ENCODE peak calls at places on chromosome 1, in six cellular contexts. P is endothelial cell, C is thyroid gland, K is HFF-Myc, J is Calu3, V is thoracic aorta. H is an unnamed sample.

GRCh38 chr1:162233066-162233465 is 143.6 kb downstream of the SPATA46 start:
- DNase-seq in J (no peak), V (no peak), C (peak), K (no peak), P (no peak), H (no peak)

GRCh38 chr1:88509369-88509768 is 174.7 kb upstream of the PKN2 start:
- DNase-seq in V (no peak), P (no peak), K (no peak), J (no peak), C (no peak), H (no peak)

GRCh38 chr1:24870551-24871195 is 59.4 kb downstream of the RUNX3 start:
- DNase-seq in C (no peak), K (no peak), P (no peak), J (no peak), V (no peak), H (no peak)

GRCh38 chr1:118100686-118101300 is 84.2 kb downstream of the SPAG17 start:
- DNase-seq in C (no peak), J (no peak), P (no peak), K (no peak), V (no peak), H (peak)

GRCh38 chr1:16442941-16443340 is 2.4 kb downstream of the NECAP2 start:
- DNase-seq in P (no peak), C (no peak), K (no peak), J (no peak), V (no peak), H (no peak)

GRCh38 chr1:111635324-111636009 is 15.9 kb downstream of the RAP1A start:
- DNase-seq in J (no peak), V (no peak), C (no peak), K (no peak), P (no peak), H (no peak)

GRCh38 chr1:89607156-89607555 is 25.8 kb upstream of the LRRC8C start:
- DNase-seq in J (no peak), C (no peak), K (no peak), P (no peak), V (no peak), H (no peak)

GRCh38 chr1:116131170-116131569 is 20.0 kb downstream of the MAB21L3 start:
- DNase-seq in V (no peak), C (no peak), J (no peak), P (no peak), K (no peak), H (no peak)

GRCh38 chr1:230867903-230868735 is at the start of gene C1orf198:
- DNase-seq in V (no peak), P (peak), C (peak), J (peak), K (no peak), H (peak)

GRCh38 chr1:154407021-154407865 is 2.1 kb downstream of the IL6R start:
- DNase-seq in C (peak), K (no peak), P (no peak), V (no peak), J (no peak), H (peak)

GRCh38 chr1:77509051-77509492 is 173.4 kb downstream of the ZZZ3 start:
- DNase-seq in V (no peak), K (no peak), P (no peak), J (no peak), C (no peak), H (peak)

GRCh38 chr1:41626616-41627375 is 142.3 kb upstream of the EDN2 start:
- DNase-seq in P (no peak), C (no peak), K (no peak), V (no peak), J (peak), H (no peak)

GRCh38 chr1:206895837-206896242 is 1.4 kb upstream of the IL24 start:
- DNase-seq in C (peak), K (peak), V (no peak), P (no peak), J (no peak), H (peak)

GRCh38 chr1:17558541-17558940 is 19.0 kb downstream of the ARHGEF10L start:
- DNase-seq in C (no peak), J (no peak), K (no peak), P (no peak), V (no peak), H (no peak)

GRCh38 chr1:189697113-189697512 is 780.6 kb downstream of the BRINP3 start:
- DNase-seq in K (no peak), C (no peak), V (no peak), J (no peak), P (no peak), H (no peak)

GRCh38 chr1:2210786-2211185 is 16.2 kb upstream of the FAAP20 start:
- DNase-seq in P (no peak), C (no peak), V (no peak), J (no peak), K (no peak), H (no peak)

GRCh38 chr1:194477908-194478307 is 1291.5 kb upstream of the B3GALT2 start:
- DNase-seq in V (no peak), P (no peak), K (no peak), J (no peak), C (no peak), H (no peak)

GRCh38 chr1:44652445-44653106 is 21.7 kb downstream of the TMEM53 start:
- DNase-seq in J (peak), P (peak), K (no peak), C (peak), V (no peak), H (peak)

GRCh38 chr1:154463512-154463990 is 38.5 kb upstream of the TDRD10 start:
- DNase-seq in J (no peak), P (no peak), V (no peak), C (peak), K (no peak), H (no peak)

GRCh38 chr1:165828103-165828558 is 717 bp downstream of the UCK2 start:
- DNase-seq in K (no peak), C (peak), V (no peak), J (peak), P (peak), H (peak)

GRCh38 chr1:47841356-47841755 is 155.8 kb downstream of the TRABD2B start:
- DNase-seq in V (no peak), J (no peak), P (no peak), C (no peak), K (no peak), H (no peak)

GRCh38 chr1:19651141-19651737 is 7.1 kb downstream of the NBL1 start:
- DNase-seq in V (no peak), K (no peak), J (no peak), P (peak), C (peak), H (peak)

GRCh38 chr1:17276568-17276967 is 27.7 kb downstream of the PADI3 start:
- DNase-seq in J (peak), C (no peak), P (no peak), K (no peak), V (no peak), H (peak)

GRCh38 chr1:61098906-61099437 is 16.6 kb downstream of the NFIA start:
- DNase-seq in C (no peak), P (no peak), V (no peak), J (no peak), K (no peak), H (no peak)

GRCh38 chr1:162386292-162387225 is 5.0 kb downstream of the C1orf226 start:
- DNase-seq in K (no peak), V (no peak), P (no peak), C (no peak), J (no peak), H (no peak)

GRCh38 chr1:55931272-55931940 is 648.0 kb downstream of the PLPP3 start:
- DNase-seq in V (no peak), C (no peak), J (no peak), K (no peak), P (no peak), H (no peak)

GRCh38 chr1:233614173-233614742 is 352 bp downstream of the KCNK1 start:
- DNase-seq in P (peak), V (no peak), K (no peak), C (peak), J (peak), H (peak)

GRCh38 chr1:109198043-109198695 is 15.5 kb upstream of the SARS1 start:
- DNase-seq in P (no peak), J (no peak), C (no peak), K (peak), V (peak), H (no peak)

GRCh38 chr1:44631333-44631646 is 43.0 kb downstream of the TMEM53 start:
- DNase-seq in V (no peak), C (no peak), J (no peak), P (no peak), K (no peak), H (peak)

GRCh38 chr1:162565460-162565859 is 3.9 kb downstream of the UAP1 start:
- DNase-seq in C (no peak), V (no peak), J (no peak), K (no peak), P (no peak), H (no peak)

GRCh38 chr1:53681647-53682368 is 57.2 kb downstream of the GLIS1 start:
- DNase-seq in V (no peak), P (peak), C (peak), J (peak), K (no peak), H (peak)

GRCh38 chr1:47532831-47533175 is 95.0 kb downstream of the FOXD2 start:
- DNase-seq in P (no peak), V (no peak), K (no peak), C (no peak), J (no peak), H (no peak)

GRCh38 chr1:169105434-169106094 is 926 bp upstream of the ATP1B1 start:
- DNase-seq in C (peak), K (no peak), V (no peak), P (peak), J (peak), H (peak)
- TF ChIP-seq CTCF in C (no peak), K (no peak), V (no peak), P (no peak), J (no peak), H (no peak)

GRCh38 chr1:160357286-160358002 is 9.4 kb upstream of the NHLH1 start:
- DNase-seq in P (no peak), J (no peak), V (no peak), C (no peak), K (no peak), H (no peak)

GRCh38 chr1:160352555-160352954 is 9.4 kb downstream of the NCSTN start:
- DNase-seq in C (no peak), P (no peak), J (no peak), K (no peak), V (no peak), H (no peak)

GRCh38 chr1:160351629-160352028 is 8.4 kb downstream of the NCSTN start:
- DNase-seq in J (no peak), P (no peak), K (no peak), V (no peak), C (no peak), H (no peak)

GRCh38 chr1:160353223-160353622 is 10.0 kb downstream of the NCSTN start:
- DNase-seq in C (no peak), V (no peak), P (no peak), J (no peak), K (no peak), H (no peak)

GRCh38 chr1:160354388-160354985 is 11.3 kb downstream of the NCSTN start:
- DNase-seq in V (no peak), C (no peak), J (peak), P (peak), K (no peak), H (no peak)
- TF ChIP-seq CTCF in V (no peak), C (no peak), J (peak), P (peak), K (peak), H (no peak)

GRCh38 chr1:27111771-27112573 is 43.0 kb downstream of the SLC9A1 start:
- DNase-seq in C (peak), K (peak), V (peak), P (peak), J (peak), H (peak)
- TF ChIP-seq CTCF in C (no peak), K (peak), V (no peak), P (no peak), J (no peak), H (peak)

GRCh38 chr1:167720965-167721616 is 691 bp upstream of the MPZL1 start:
- DNase-seq in C (no peak), P (peak), K (peak), V (no peak), J (peak), H (peak)
- TF ChIP-seq CTCF in C (no peak), P (no peak), K (peak), V (no peak), J (peak), H (peak)

DNA sequence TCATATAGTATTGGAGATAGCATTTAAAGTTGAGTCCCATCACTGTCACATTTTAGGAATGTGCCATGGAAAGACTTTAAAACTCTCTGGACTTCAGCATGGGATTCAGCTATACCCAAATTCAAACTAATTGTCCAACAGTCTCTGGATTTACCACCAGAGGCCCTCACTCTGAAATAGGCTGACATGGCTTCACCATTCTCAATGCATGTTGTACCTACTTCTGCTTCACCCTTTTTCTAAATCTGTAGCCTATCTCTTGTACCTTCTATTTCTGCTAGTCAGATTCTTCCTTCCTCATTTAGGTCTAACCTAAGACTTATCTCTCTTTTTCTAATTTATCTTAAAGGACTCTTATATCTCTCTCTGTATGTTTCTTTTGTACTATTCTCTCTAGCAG is 512.7 kb upstream of the ZRANB2 start:
- DNase-seq in C (no peak), P (peak), V (no peak), J (no peak), K (no peak), H (no peak)
- TF ChIP-seq CTCF in C (no peak), P (peak), V (no peak), J (no peak), K (peak), H (no peak)

H was measured in prostate gland.